ENCODE peak calls at places on chromosomes 4 and X, in six cellular contexts. S is dorsolateral prefrontal cortex, Y is kidney epithelial cell, D is choroid plexus epithelial cell, A is fibroblast of pulmonary artery, C is fibroblast of villous mesenchyme. O is an unnamed sample.

GRCh38 chr4:69147334-69147733 is 51.1 kb downstream of the UGT2B7 start:
- DNase-seq in C (no peak), D (no peak), Y (no peak), A (no peak), S (no peak), O (no peak)

GRCh38 chrX:30615229-30615628 is 37.7 kb upstream of the TASL start:
- DNase-seq in A (peak), S (no peak), C (no peak), Y (no peak), D (no peak), O (no peak)

GRCh38 chrX:34656467-34656841 is 631 bp downstream of the TMEM47 start:
- DNase-seq in A (no peak), D (no peak), Y (no peak), C (no peak), S (no peak), O (no peak)

GRCh38 chr4:177297781-177298391 is 11.8 kb upstream of the NEIL3 start:
- DNase-seq in S (no peak), Y (no peak), C (no peak), D (no peak), A (no peak), O (no peak)

GRCh38 chrX:133415276-133416105 is at the start of gene GPC4:
- DNase-seq in S (peak), Y (no peak), A (peak), C (no peak), D (peak), O (peak)

GRCh38 chr4:73609688-73610087 is 10.5 kb downstream of the RASSF6 start:
- DNase-seq in C (peak), D (peak), A (peak), Y (no peak), S (no peak), O (peak)

GRCh38 chr4:72567821-72568620 is 1.0 kb downstream of the ADAMTS3 start:
- DNase-seq in D (peak), C (peak), A (peak), Y (peak), S (peak), O (peak)

GRCh38 chr4:184599492-184600135 is 49.6 kb downstream of the CASP3 start:
- DNase-seq in Y (no peak), D (peak), A (peak), C (peak), S (no peak), O (peak)

GRCh38 chr4:18020671-18021469 is 685 bp downstream of the LCORL start:
- DNase-seq in Y (peak), S (peak), D (peak), A (peak), C (peak), O (peak)

GRCh38 chrX:39144323-39144722 is 343.1 kb downstream of the MID1IP1 start:
- DNase-seq in C (no peak), D (no peak), Y (no peak), A (no peak), S (no peak), O (no peak)
- H3K4me3 ChIP-seq in C (no peak), D (no peak), Y (no peak), A (no peak), S (no peak), O (no peak)

DNA sequence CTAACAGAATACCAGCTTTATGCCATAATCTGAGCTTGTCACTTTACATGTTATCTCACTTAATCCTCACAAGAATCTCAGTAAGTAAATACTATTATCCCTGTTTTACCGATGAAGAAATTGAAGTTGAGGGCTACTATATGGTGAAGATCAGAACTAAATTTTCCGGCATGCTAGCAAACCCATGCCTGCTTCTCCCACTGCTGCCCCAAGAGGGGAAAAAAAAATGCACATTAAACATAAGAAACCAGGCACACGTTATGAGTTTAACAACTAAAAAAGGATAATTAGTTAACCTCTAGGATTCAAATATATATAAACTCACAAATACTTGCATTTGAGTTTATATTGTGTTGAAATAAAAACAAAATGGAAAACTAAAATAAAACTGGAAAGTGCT is 10.8 kb downstream of the SLC10A7 start:
- DNase-seq in Y (no peak), A (no peak), S (no peak), D (no peak), C (no peak), O (no peak)
- TF ChIP-seq CTCF in Y (no peak), A (peak), S (no peak), D (peak), C (peak), O (no peak)

GRCh38 chr4:76654084-76654483 is 219.1 kb downstream of the SHROOM3 start:
- DNase-seq in S (no peak), C (no peak), A (no peak), Y (no peak), D (no peak), O (no peak)

GRCh38 chr4:76652389-76652788 is 217.4 kb downstream of the SHROOM3 start:
- DNase-seq in A (no peak), D (no peak), Y (no peak), C (no peak), S (no peak), O (no peak)

GRCh38 chr4:76654796-76655195 is 219.8 kb downstream of the SHROOM3 start:
- DNase-seq in Y (no peak), A (no peak), D (no peak), C (no peak), S (no peak), O (peak)

GRCh38 chr4:76655566-76656479 is 220.8 kb downstream of the SHROOM3 start:
- DNase-seq in D (no peak), S (no peak), A (no peak), Y (no peak), C (no peak), O (peak)

DNA sequence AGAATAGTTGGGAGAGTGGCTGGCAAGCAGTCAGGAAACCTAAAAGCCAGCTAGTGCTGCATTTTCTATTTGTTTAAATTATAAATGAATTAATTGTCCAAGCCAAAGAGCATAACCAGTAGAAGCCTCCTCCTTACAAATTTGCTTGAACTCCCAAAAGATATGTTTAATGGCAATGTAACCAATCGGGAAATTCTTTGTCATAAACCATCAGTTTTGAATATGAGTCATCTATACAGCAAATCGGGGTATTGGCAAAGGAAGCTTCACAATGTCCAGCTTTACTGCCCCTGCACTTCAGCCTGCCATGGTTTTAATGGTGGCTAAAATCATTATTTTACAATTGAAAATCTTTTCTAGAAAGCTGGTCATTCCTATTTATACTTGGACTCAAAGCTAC is 216.6 kb downstream of the SHROOM3 start:
- DNase-seq in D (no peak), S (no peak), C (no peak), A (no peak), Y (no peak), O (no peak)
- H3K4me3 ChIP-seq in D (no peak), S (no peak), C (no peak), A (no peak), Y (no peak), O (no peak)

GRCh38 chr4:127782275-127783025 is at the start of gene HSPA4L:
- DNase-seq in D (peak), A (peak), C (peak), Y (no peak), S (peak), O (peak)
- TF ChIP-seq CTCF in D (peak), A (no peak), C (peak), Y (peak), S (peak), O (no peak)

GRCh38 chr4:125314676-125315570 is at the start of gene FAT4:
- DNase-seq in D (peak), C (peak), A (peak), Y (peak), S (peak), O (peak)

GRCh38 chr4:125315571-125316390 is 1.0 kb downstream of the FAT4 start:
- DNase-seq in Y (no peak), A (peak), S (peak), C (peak), D (peak), O (peak)

GRCh38 chr4:125316391-125316780 is 1.6 kb downstream of the FAT4 start:
- DNase-seq in S (no peak), A (peak), Y (no peak), C (no peak), D (peak), O (no peak)

GRCh38 chr4:125317526-125317880 is 2.7 kb downstream of the FAT4 start:
- DNase-seq in A (peak), S (peak), Y (no peak), C (peak), D (peak), O (peak)

GRCh38 chr4:125316781-125317525 is 2.2 kb downstream of the FAT4 start:
- DNase-seq in C (peak), A (peak), D (peak), Y (no peak), S (no peak), O (peak)
- H3K4me3 ChIP-seq in C (peak), A (peak), D (peak), Y (peak), S (peak), O (peak)

GRCh38 chr4:66556651-66557278 is 886.5 kb upstream of the EPHA5 start:
- DNase-seq in Y (no peak), D (peak), A (no peak), C (no peak), S (no peak), O (no peak)
- TF ChIP-seq CTCF in Y (no peak), D (no peak), A (no peak), C (no peak), S (no peak), O (no peak)

O was measured in astrocyte of the spinal cord.